ENCODE peak calls at places on chromosome 13, in seven cellular contexts. M is aorta; U is central memory CD4-positive, alpha-beta T cell; Y is heart left ventricle; R is HFFc6; D is GM10248; V is effector memory CD4-positive, alpha-beta T cell. B is an unnamed sample.

GRCh38 chr13:29239653-29240525 is 355.6 kb downstream of the SLC7A1 start:
- DNase-seq in Y (no peak), D (no peak), M (no peak), R (no peak), V (no peak), U (no peak), B (no peak)

GRCh38 chr13:51724721-51725120 is 79.2 kb downstream of the DHRS12 start:
- DNase-seq in D (no peak), M (no peak), V (no peak), U (no peak), R (no peak), Y (no peak), B (no peak)

GRCh38 chr13:19601749-19602725 is 31.4 kb upstream of the MPHOSPH8 start:
- DNase-seq in U (no peak), D (peak; percentile 78), M (peak; percentile 54), R (no peak), Y (peak; percentile 20), V (no peak), B (peak; percentile 62)

GRCh38 chr13:27977476-27978300 is 8.6 kb upstream of the CDX2 start:
- DNase-seq in M (no peak), V (no peak), Y (no peak), D (no peak), R (no peak), U (no peak), B (no peak)

GRCh38 chr13:79589605-79590511 is 108.9 kb downstream of the NDFIP2 start:
- DNase-seq in U (no peak), M (no peak), D (no peak), R (no peak), Y (no peak), V (no peak), B (no peak)

GRCh38 chr13:79637086-79637763 is 156.3 kb downstream of the NDFIP2 start:
- DNase-seq in D (no peak), R (no peak), V (no peak), Y (peak; percentile 75), U (no peak), M (peak; percentile 59), B (no peak)

GRCh38 chr13:109794095-109794494 is 7.7 kb upstream of the IRS2 start:
- DNase-seq in R (no peak), U (no peak), Y (no peak), D (no peak), V (no peak), M (no peak), B (no peak)

GRCh38 chr13:89066868-89067466 is 1395.8 kb downstream of the SLITRK5 start:
- DNase-seq in V (peak; percentile 8), M (no peak), R (no peak), D (peak; percentile 3), U (no peak), Y (no peak), B (no peak)

GRCh38 chr13:23776698-23777570 is 112.3 kb downstream of the MIPEP start:
- DNase-seq in M (no peak), V (no peak), R (no peak), Y (no peak), D (peak; percentile 50), U (no peak), B (no peak)

GRCh38 chr13:100875392-100876043 is 200.9 kb upstream of the TMTC4 start:
- DNase-seq in Y (no peak), M (no peak), R (peak; percentile 76), U (no peak), V (no peak), D (no peak), B (peak; percentile 68)

GRCh38 chr13:43934273-43934672 is 54.6 kb downstream of the LACC1 start:
- DNase-seq in R (no peak), D (no peak), V (no peak), Y (no peak), M (no peak), U (no peak), B (no peak)

GRCh38 chr13:44972956-44973581 is 16.2 kb downstream of the NUFIP1 start:
- DNase-seq in M (no peak), D (no peak), R (peak; percentile 27), U (peak; percentile 3), Y (no peak), V (no peak), B (peak; percentile 12)

GRCh38 chr13:100392709-100393630 is 195.6 kb downstream of the GGACT start:
- DNase-seq in V (peak; percentile 3), R (peak; percentile 98), U (peak; percentile 9), D (peak; percentile 26), M (peak; percentile 86), Y (peak; percentile 68), B (peak; percentile 85)

GRCh38 chr13:113622791-113623490 is 35.1 kb downstream of the ATP4B start:
- DNase-seq in U (no peak), V (no peak), R (no peak), M (peak; percentile 42), D (no peak), Y (no peak), B (peak; percentile 27)

GRCh38 chr13:60351326-60351725 is 45.7 kb upstream of the TDRD3 start:
- DNase-seq in D (no peak), Y (no peak), V (no peak), U (no peak), R (peak; percentile 62), M (no peak), B (no peak)

GRCh38 chr13:48096670-48097069 is 1.8 kb upstream of the MED4 start:
- DNase-seq in Y (no peak), U (no peak), V (no peak), R (no peak), M (no peak), D (no peak), B (no peak)

GRCh38 chr13:112024577-112024976 is 42.4 kb upstream of the SOX1 start:
- DNase-seq in V (no peak), Y (no peak), U (no peak), D (no peak), M (no peak), R (no peak), B (no peak)

GRCh38 chr13:85728831-85729230 is 70.4 kb downstream of the SLITRK6 start:
- DNase-seq in Y (no peak), D (no peak), M (no peak), R (no peak), U (no peak), V (no peak), B (no peak)

GRCh38 chr13:79659161-79659560 is 178.2 kb downstream of the NDFIP2 start:
- DNase-seq in V (no peak), Y (peak; percentile 47), M (no peak), U (no peak), R (no peak), D (no peak), B (no peak)

GRCh38 chr13:20391597-20392452 is 133.8 kb downstream of the CRYL1 start:
- DNase-seq in Y (no peak), M (no peak), V (no peak), R (no peak), D (no peak), U (no peak), B (no peak)

GRCh38 chr13:50410921-50411712 is 395.9 kb downstream of the KCNRG start:
- DNase-seq in U (no peak), Y (no peak), M (peak; percentile 71), R (peak; percentile 76), V (no peak), D (no peak), B (peak; percentile 73)

GRCh38 chr13:48185018-48185417 is 48.0 kb upstream of the ITM2B start:
- DNase-seq in Y (no peak), R (no peak), M (no peak), D (no peak), U (no peak), V (no peak), B (no peak)

GRCh38 chr13:100209857-100210580 is 121.1 kb downstream of the PCCA start:
- DNase-seq in M (no peak), Y (no peak), U (no peak), V (no peak), R (peak; percentile 65), D (no peak), B (peak; percentile 21)

GRCh38 chr13:80341771-80342271 is 895 bp upstream of the SPRY2 start:
- DNase-seq in U (no peak), M (peak; percentile 55), R (no peak), Y (peak; percentile 50), D (no peak), V (no peak), B (no peak)

GRCh38 chr13:112079696-112080095 is 12.7 kb downstream of the SOX1 start:
- DNase-seq in R (no peak), V (no peak), M (no peak), D (no peak), Y (no peak), U (no peak), B (no peak)

GRCh38 chr13:46893820-46894533 is 2.9 kb downstream of the HTR2A start:
- DNase-seq in R (no peak), D (peak; percentile 86), M (peak; percentile 79), V (peak; percentile 29), Y (peak; percentile 47), U (peak; percentile 39), B (peak; percentile 46)

GRCh38 chr13:110109140-110109783 is 197.7 kb downstream of the COL4A1 start:
- DNase-seq in M (no peak), Y (peak; percentile 4), R (no peak), U (no peak), V (no peak), D (no peak), B (no peak)

GRCh38 chr13:113666324-113666660 is 727 bp upstream of the GRK1 start:
- DNase-seq in M (no peak), R (no peak), D (no peak), U (no peak), V (no peak), Y (no peak), B (no peak)

GRCh38 chr13:113862766-113863510 is 938 bp downstream of the GAS6 start:
- DNase-seq in V (no peak), M (peak; percentile 81), R (no peak), Y (peak; percentile 81), U (no peak), D (peak; percentile 74), B (peak; percentile 75)

GRCh38 chr13:32086791-32087441 is 55.3 kb downstream of the FRY start:
- DNase-seq in Y (no peak), M (no peak), D (no peak), U (no peak), R (no peak), V (no peak), B (no peak)

GRCh38 chr13:28582892-28583240 is 76.1 kb upstream of the POMP start:
- DNase-seq in R (no peak), M (no peak), U (no peak), V (no peak), D (no peak), Y (no peak), B (no peak)

GRCh38 chr13:36242761-36243160 is 28.4 kb upstream of the SOHLH2 start:
- DNase-seq in U (no peak), D (no peak), R (no peak), V (no peak), Y (no peak), M (no peak), B (no peak)

GRCh38 chr13:47794963-47795362 is 206.1 kb downstream of the SUCLA2 start:
- DNase-seq in U (no peak), D (no peak), R (no peak), M (no peak), V (no peak), Y (no peak), B (peak; percentile 8)

GRCh38 chr13:44969858-44970484 is 19.3 kb downstream of the NUFIP1 start:
- DNase-seq in U (no peak), D (no peak), V (no peak), R (peak; percentile 51), Y (no peak), M (no peak), B (peak; percentile 31)

GRCh38 chr13:75544681-75545333 is 4.8 kb upstream of the UCHL3 start:
- DNase-seq in V (no peak), D (no peak), U (no peak), R (peak; percentile 80), M (no peak), Y (no peak), B (peak; percentile 28)

GRCh38 chr13:101554420-101555125 is 102.1 kb downstream of the ITGBL1 start:
- DNase-seq in V (no peak), Y (no peak), R (peak; percentile 24), M (no peak), D (no peak), U (no peak), B (no peak)

GRCh38 chr13:93624371-93624777 is 397.8 kb downstream of the GPC6 start:
- DNase-seq in U (no peak), M (no peak), Y (no peak), V (no peak), D (no peak), R (no peak), B (no peak)